ENCODE peak calls at places on chromosomes 12 and 14, in four cellular contexts. D is fibroblast of lung, L is Karpas-422, S is right lobe of liver. M is an unnamed sample.

GRCh38 chr14:89137514-89138163 is 279.4 kb downstream of the FOXN3 start:
- DNase-seq in D (peak; percentile 96), L (no peak), S (peak; percentile 65), M (peak; percentile 88)

GRCh38 chr14:91173221-91173670 is 59.4 kb downstream of the DGLUCY start:
- DNase-seq in S (peak; percentile 81), L (peak; percentile 91), D (peak; percentile 86), M (peak; percentile 88)

GRCh38 chr12:94872671-94873367 is 130.7 kb downstream of the NDUFA12 start:
- DNase-seq in L (no peak), S (no peak), D (no peak), M (no peak)

GRCh38 chr12:32981139-32981538 is 84.6 kb upstream of the PKP2 start:
- DNase-seq in L (no peak), D (no peak), S (no peak), M (no peak)

GRCh38 chr14:68211421-68211820 is 391.8 kb downstream of the RAD51B start:
- DNase-seq in L (no peak), S (no peak), D (no peak), M (no peak)

GRCh38 chr14:68523994-68524725 is 268.7 kb downstream of the ZFP36L1 start:
- DNase-seq in D (peak; percentile 36), S (no peak), L (no peak), M (no peak)

GRCh38 chr12:26554332-26554731 is 278.7 kb downstream of the ITPR2 start:
- DNase-seq in S (no peak), D (no peak), L (no peak), M (no peak)

GRCh38 chr12:113479578-113480335 is 8.1 kb upstream of the LHX5 start:
- DNase-seq in S (peak; percentile 42), L (no peak), D (peak; percentile 34), M (peak; percentile 69)

GRCh38 chr12:685388-685787 is 22.1 kb upstream of the NINJ2 start:
- DNase-seq in L (peak; percentile 70), D (no peak), S (no peak), M (no peak)

GRCh38 chr14:96105921-96106441 is 66.8 kb downstream of the C14orf132 start:
- DNase-seq in D (peak; percentile 59), S (peak; percentile 83), L (no peak), M (no peak)

GRCh38 chr14:29906256-29906885 is 21.3 kb downstream of the PRKD1 start:
- DNase-seq in L (no peak), S (no peak), D (peak; percentile 26), M (no peak)

GRCh38 chr12:44428825-44429224 is 447.3 kb downstream of the NELL2 start:
- DNase-seq in L (peak; percentile 63), S (no peak), D (no peak), M (no peak)

GRCh38 chr14:65853407-65853955 is 441.0 kb downstream of the FUT8 start:
- DNase-seq in D (no peak), L (no peak), S (no peak), M (no peak)

GRCh38 chr14:101600336-101600890 is 39.1 kb downstream of the DIO3 start:
- DNase-seq in S (no peak), D (no peak), L (no peak), M (no peak)

GRCh38 chr14:59333668-59334067 is 131.5 kb downstream of the GPR135 start:
- DNase-seq in S (no peak), D (peak; percentile 96), L (no peak), M (no peak)

GRCh38 chr12:125773033-125773432 is 707.8 kb downstream of the AACS start:
- DNase-seq in D (no peak), S (peak; percentile 22), L (peak; percentile 92), M (peak; percentile 63)

GRCh38 chr12:120093336-120093591 is 23.3 kb downstream of the RAB35 start:
- DNase-seq in S (no peak), D (no peak), L (no peak), M (no peak)

GRCh38 chr14:96122496-96122895 is 82.1 kb upstream of the BDKRB2 start:
- DNase-seq in D (peak; percentile 95), S (no peak), L (no peak), M (no peak)

GRCh38 chr12:62006076-62006732 is 254.0 kb upstream of the USP15 start:
- DNase-seq in S (peak; percentile 14), D (peak; percentile 53), L (peak; percentile 68), M (no peak)

GRCh38 chr14:98015921-98016320 is 1218.7 kb downstream of the VRK1 start:
- DNase-seq in D (no peak), L (no peak), S (no peak), M (no peak)

GRCh38 chr12:120332523-120332922 is 4.9 kb upstream of the PLA2G1B start:
- DNase-seq in S (no peak), L (no peak), D (no peak), M (no peak)

GRCh38 chr12:50107416-50108268 is 3.8 kb downstream of the GPD1 start:
- DNase-seq in D (no peak), S (no peak), L (no peak), M (peak; percentile 53)

GRCh38 chr14:31300296-31300695 is 92.7 kb upstream of the HECTD1 start:
- DNase-seq in S (no peak), L (no peak), D (peak; percentile 19), M (no peak)

GRCh38 chr12:108482717-108483212 is 32.3 kb upstream of the FICD start:
- DNase-seq in L (no peak), D (no peak), S (no peak), M (no peak)

GRCh38 chr12:3293446-3294161 is 197.4 kb upstream of the PRMT8 start:
- DNase-seq in S (no peak), D (no peak), L (no peak), M (no peak)

GRCh38 chr12:115166698-115167315 is 482.8 kb upstream of the TBX3 start:
- DNase-seq in S (no peak), L (no peak), D (peak; percentile 67), M (no peak)

GRCh38 chr12:13942826-13943225 is 38.6 kb downstream of the GRIN2B start:
- DNase-seq in D (no peak), L (no peak), S (no peak), M (no peak)

GRCh38 chr12:113066806-113067400 is 10.4 kb downstream of the DTX1 start:
- DNase-seq in D (no peak), S (peak; percentile 50), L (no peak), M (no peak)

GRCh38 chr12:4797096-4797495 is 76.9 kb downstream of the GALNT8 start:
- DNase-seq in S (no peak), L (no peak), D (no peak), M (no peak)

GRCh38 chr14:101460521-101460920 is 100.8 kb upstream of the DIO3 start:
- DNase-seq in S (no peak), L (no peak), D (no peak), M (no peak)

DNA sequence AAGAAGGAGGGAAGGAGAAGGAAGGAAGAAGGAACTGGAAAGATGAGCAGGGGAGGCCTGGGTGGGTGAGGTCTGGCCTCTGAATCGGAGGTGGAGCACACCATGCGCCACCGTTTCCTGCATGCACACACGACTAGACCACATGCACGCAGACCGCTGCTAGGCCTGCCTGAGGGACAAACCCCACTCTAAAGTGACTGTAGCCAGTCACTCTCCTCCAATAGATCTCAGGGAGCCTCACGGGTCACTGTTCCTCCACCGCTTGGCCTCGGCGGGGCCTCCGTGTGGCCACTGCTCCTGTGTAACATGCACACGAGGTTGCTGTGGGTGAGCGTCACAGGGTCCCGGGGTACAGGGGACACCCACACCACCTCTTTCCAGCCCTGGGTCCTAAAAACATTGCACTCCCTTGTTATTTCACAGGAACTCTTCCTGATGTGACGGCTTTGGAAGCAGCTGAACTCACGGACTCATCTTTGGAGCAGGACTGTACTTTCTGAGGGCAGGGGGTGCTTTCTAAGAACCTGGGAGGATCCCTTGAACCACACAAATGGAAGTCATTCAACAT is 17.6 kb upstream of the CEBPE start:
- DNase-seq in D (no peak), S (no peak), L (no peak), M (no peak)
- H3K36me3 ChIP-seq in D (no peaks in the 10 kb centered on the region), S (no peaks in the 10 kb centered on the region), L (no peaks in the 10 kb centered on the region), M (peaks cover 12% of the 10 kb centered on the region)

GRCh38 chr14:99674776-99675175 is 9.3 kb upstream of the CYP46A1 start:
- DNase-seq in D (no peak), S (no peak), L (no peak), M (no peak)
- H3K27ac ChIP-seq in D (no peak overlapping the region), S (no peak overlapping the region), L (no peak overlapping the region), M (no peak overlapping the region)

GRCh38 chr12:53942467-53942997 is 3.9 kb downstream of the HOXC13 start:
- DNase-seq in S (no peak), L (no peak), D (no peak), M (no peak)

GRCh38 chr12:53940448-53941014 is 1.9 kb downstream of the HOXC13 start:
- DNase-seq in S (no peak), L (no peak), D (no peak), M (no peak)

GRCh38 chr12:53941187-53941586 is 2.6 kb downstream of the HOXC13 start:
- DNase-seq in S (no peak), D (no peak), L (no peak), M (no peak)

GRCh38 chr12:53939141-53940108 is 794 bp downstream of the HOXC13 start:
- DNase-seq in S (no peak), L (no peak), D (no peak), M (no peak)

GRCh38 chr12:53941750-53942149 is 3.1 kb downstream of the HOXC13 start:
- DNase-seq in D (no peak), L (no peak), S (no peak), M (no peak)
- H3K27me3 ChIP-seq in D (peaks cover 85% of the 10 kb centered on the region), L (no peaks in the 10 kb centered on the region), S (peaks cover 11% of the 10 kb centered on the region), M (peaks cover 100% of the 10 kb centered on the region)

GRCh38 chr12:48773686-48774085 is 15.2 kb downstream of the ADCY6 start:
- DNase-seq in S (no peak), D (no peak), L (no peak), M (no peak)

GRCh38 chr12:48776956-48777355 is 11.9 kb downstream of the ADCY6 start:
- DNase-seq in L (no peak), D (no peak), S (no peak), M (no peak)

GRCh38 chr12:48777501-48778400 is 11.1 kb downstream of the ADCY6 start:
- DNase-seq in L (no peak), S (no peak), D (no peak), M (no peak)

GRCh38 chr12:48775299-48775698 is 13.6 kb downstream of the ADCY6 start:
- DNase-seq in D (no peak), L (no peak), S (no peak), M (no peak)

GRCh38 chr12:48775991-48776649 is 12.8 kb downstream of the ADCY6 start:
- DNase-seq in D (no peak), S (no peak), L (no peak), M (no peak)
- H3K36me3 ChIP-seq in D (peaks cover 28% of the 10 kb centered on the region), S (peaks cover 11% of the 10 kb centered on the region), L (no peaks in the 10 kb centered on the region), M (peaks cover 46% of the 10 kb centered on the region)

GRCh38 chr14:100375273-100375962 is 52.3 kb downstream of the SLC25A47 start:
- DNase-seq in L (peak; percentile 70), D (peak; percentile 99), S (peak; percentile 84), M (peak; percentile 91)

GRCh38 chr14:100375963-100376735 is 53.0 kb downstream of the SLC25A47 start:
- DNase-seq in L (peak; percentile 99), D (peak; percentile 96), S (peak; percentile 97), M (peak; percentile 97)

GRCh38 chr14:100372357-100373048 is 49.4 kb downstream of the SLC25A47 start:
- DNase-seq in L (no peak), D (peak; percentile 19), S (no peak), M (no peak)

GRCh38 chr14:100374891-100375272 is 51.7 kb downstream of the SLC25A47 start:
- DNase-seq in L (no peak), S (no peak), D (no peak), M (no peak)

GRCh38 chr14:100374270-100374669 is 51.1 kb downstream of the SLC25A47 start:
- DNase-seq in D (no peak), S (no peak), L (no peak), M (no peak)
- H3K27ac ChIP-seq in D (peak overlapping the region; percentile 99), S (no peak overlapping the region), L (peak overlapping the region; percentile 69), M (peak overlapping the region; percentile 97)